ENCODE peak calls at places on chromosomes 3 and 15, in seven cellular contexts. E is ELR; F is stimulated activated CD8-positive, alpha-beta memory T cell treated with anti-CD3 and anti-CD28 coated beads, Interleukin-7, amount 100 ng/mL, for 1 hour; M is NCI-H1694 treated with DMSO at 0.1 percent for 48 hours; U is stimulated activated CD4-positive, alpha-beta T cell treated with anti-CD3 and anti-CD28 coated beads, Interleukin-12 subunit alpha, Interleukin-12 subunit beta, amount 100 ng/mL, for 24 hours; Q is EL; V is mucosa of descending colon. J is an unnamed sample.
A peak's percentile ranks its signal among the peaks of the same experiment; 100 is the strongest.

GRCh38 chr3:77889616-77890015 is 849.7 kb downstream of the ROBO2 start:
- DNase-seq in F (no peak), U (no peak), M (no peak), E (no peak), V (no peak), Q (no peak), J (no peak)

GRCh38 chr3:134299185-134299887 is 48.7 kb upstream of the RYK start:
- DNase-seq in U (no peak), V (no peak), Q (no peak), M (peak; percentile 9), F (no peak), E (peak; percentile 34), J (peak; percentile 43)

GRCh38 chr3:167729591-167729990 is 5.1 kb downstream of the PDCD10 start:
- DNase-seq in Q (no peak), E (no peak), F (no peak), U (no peak), V (no peak), M (no peak), J (no peak)

GRCh38 chr3:136667081-136667480 is 85.1 kb downstream of the STAG1 start:
- DNase-seq in Q (peak; percentile 43), V (no peak), U (no peak), E (peak; percentile 39), M (no peak), F (no peak), J (no peak)

GRCh38 chr15:90552162-90552928 is 22.6 kb downstream of the CRTC3 start:
- DNase-seq in Q (peak; percentile 96), V (no peak), E (peak; percentile 91), U (no peak), F (no peak), M (no peak), J (no peak)

GRCh38 chr3:36824443-36824842 is 60.1 kb upstream of the DCLK3 start:
- DNase-seq in E (no peak), V (no peak), M (no peak), Q (no peak), F (no peak), U (no peak), J (no peak)

GRCh38 chr3:190130700-190131099 is 10.0 kb upstream of the P3H2 start:
- DNase-seq in Q (no peak), V (no peak), M (no peak), F (no peak), U (no peak), E (no peak), J (no peak)

GRCh38 chr15:56587686-56588085 is 122.7 kb upstream of the MNS1 start:
- DNase-seq in V (no peak), Q (peak; percentile 63), F (no peak), E (peak; percentile 30), M (no peak), U (no peak), J (peak; percentile 44)

GRCh38 chr3:162702768-162703385 is 1206.3 kb downstream of the OTOL1 start:
- DNase-seq in M (no peak), V (no peak), F (no peak), U (no peak), E (no peak), Q (no peak), J (no peak)

GRCh38 chr3:81985996-81986723 is 224.7 kb upstream of the GBE1 start:
- DNase-seq in V (no peak), F (no peak), M (no peak), U (no peak), Q (no peak), E (no peak), J (no peak)

GRCh38 chr3:14183015-14183577 is 4.5 kb downstream of the LSM3 start:
- DNase-seq in U (no peak), Q (no peak), E (no peak), F (no peak), V (no peak), M (no peak), J (no peak)

GRCh38 chr15:55652909-55653495 is 64.9 kb upstream of the PYGO1 start:
- DNase-seq in V (no peak), F (no peak), Q (no peak), U (no peak), E (no peak), M (no peak), J (no peak)

GRCh38 chr15:77825143-77825542 is 192.4 kb upstream of the LINGO1 start:
- DNase-seq in M (no peak), V (no peak), E (no peak), Q (no peak), U (no peak), F (no peak), J (no peak)

GRCh38 chr15:68652141-68652540 is 73.3 kb downstream of the CORO2B start:
- DNase-seq in Q (peak; percentile 30), U (no peak), V (no peak), E (no peak), F (no peak), M (peak; percentile 60), J (no peak)

GRCh38 chr3:79543618-79544017 is 224.2 kb downstream of the ROBO1 start:
- DNase-seq in V (no peak), U (no peak), M (no peak), E (no peak), F (no peak), Q (no peak), J (no peak)

GRCh38 chr3:52119056-52119455 is 35.2 kb downstream of the POC1A start:
- DNase-seq in U (no peak), F (no peak), M (no peak), V (no peak), Q (no peak), E (no peak), J (no peak)

GRCh38 chr15:63401078-63401477 is 19.4 kb upstream of the CA12 start:
- DNase-seq in Q (no peak), F (no peak), E (peak; percentile 16), U (peak; percentile 10), V (no peak), M (no peak), J (no peak)

GRCh38 chr3:66021731-66022131 is 17.0 kb downstream of the MAGI1 start:
- DNase-seq in E (peak; percentile 72), Q (peak; percentile 56), U (no peak), V (no peak), M (no peak), F (no peak), J (peak; percentile 67)

GRCh38 chr3:72722930-72723726 is 125.1 kb downstream of the SHQ1 start:
- DNase-seq in U (no peak), Q (peak; percentile 70), F (no peak), M (no peak), V (peak; percentile 64), E (peak; percentile 68), J (peak; percentile 92)

GRCh38 chr15:47987461-47987860 is 133.3 kb upstream of the SLC24A5 start:
- DNase-seq in M (no peak), V (no peak), E (no peak), U (no peak), Q (no peak), F (no peak), J (no peak)

GRCh38 chr15:87528873-87529272 is 727.7 kb downstream of the NTRK3 start:
- DNase-seq in F (no peak), U (no peak), V (no peak), E (peak; percentile 14), Q (peak; percentile 63), M (no peak), J (peak; percentile 51)